ENCODE peak calls at places on chromosomes 13 and 19, in four cellular contexts. U, F, J and C are unnamed samples.

GRCh38 chr13:75368167-75368566 is 113.8 kb downstream of the TBC1D4 start:
- DNase-seq in F (no peak), J (no peak), U (no peak), C (no peak)

GRCh38 chr19:49913720-49914119 is 15.3 kb upstream of the ATF5 start:
- DNase-seq in J (no peak), F (no peak), U (no peak), C (no peak)

GRCh38 chr13:100513987-100514670 is 74.5 kb downstream of the GGACT start:
- DNase-seq in F (no peak), J (no peak), U (no peak), C (no peak)

GRCh38 chr19:17184381-17184841 is 30.7 kb upstream of the USE1 start:
- DNase-seq in J (no peak), U (no peak), F (no peak), C (no peak)

GRCh38 chr19:46731007-46731501 is 14.1 kb upstream of the PRKD2 start:
- DNase-seq in F (peak), U (no peak), J (no peak), C (no peak)

GRCh38 chr19:48543121-48543710 is 8.8 kb upstream of the SULT2B1 start:
- DNase-seq in F (no peak), J (no peak), U (no peak), C (no peak)

GRCh38 chr13:19158006-19158405 is 23.6 kb downstream of the TUBA3C start:
- DNase-seq in U (no peak), F (no peak), J (no peak), C (no peak)

GRCh38 chr19:31316201-31316951 is 32.9 kb downstream of the TSHZ3 start:
- DNase-seq in U (no peak), J (no peak), F (no peak), C (no peak)

GRCh38 chr13:41577437-41577836 is 120.1 kb downstream of the RGCC start:
- DNase-seq in U (no peak), J (no peak), F (no peak), C (no peak)

GRCh38 chr19:31449379-31449778 is 100.1 kb upstream of the TSHZ3 start:
- DNase-seq in J (no peak), F (no peak), U (no peak), C (no peak)

GRCh38 chr19:53808710-53809125 is 15.4 kb downstream of the NLRP12 start:
- DNase-seq in F (peak), U (no peak), J (peak), C (peak)

GRCh38 chr19:15468675-15469512 is 4.5 kb upstream of the RASAL3 start:
- DNase-seq in J (no peak), U (no peak), F (no peak), C (no peak)

GRCh38 chr19:13207237-13208130 is 57.3 kb downstream of the IER2 start:
- DNase-seq in J (no peak), U (no peak), F (no peak), C (no peak)

GRCh38 chr19:1040476-1041271 is 767 bp downstream of the ABCA7 start:
- DNase-seq in J (peak), F (peak), U (peak), C (peak)

GRCh38 chr13:36850790-36851438 is 31.9 kb downstream of the RFXAP start:
- DNase-seq in J (peak), F (no peak), U (no peak), C (peak)
- TF ChIP-seq CBFB in J (no peak), F (no peak), U (no peak), C (no peak)

DNA sequence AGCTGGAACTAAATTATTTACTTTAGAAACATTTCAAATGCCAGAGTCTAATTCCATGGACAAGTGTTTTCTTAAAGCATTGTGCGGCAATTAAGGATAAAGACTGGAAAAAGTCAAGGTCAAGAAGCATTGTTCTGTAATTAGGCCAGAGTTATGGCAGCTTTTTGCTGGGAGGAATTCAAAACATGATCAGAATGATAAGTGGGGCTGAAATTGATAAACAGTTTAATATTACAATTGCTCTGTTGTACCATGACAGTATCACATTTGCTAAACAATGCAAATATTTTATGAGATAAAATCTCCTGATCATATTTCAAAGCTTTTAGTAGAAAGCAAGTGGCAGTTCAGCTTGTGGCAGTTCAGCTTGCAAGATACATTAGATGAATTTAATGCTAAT is 513.7 kb downstream of the GPC6 start:
- DNase-seq in J (no peak), U (no peak), F (no peak), C (no peak)
- TF ChIP-seq NR2C2 in J (no peak), U (no peak), F (no peak), C (no peak)

GRCh38 chr19:5843295-5843927 is 3.9 kb upstream of the FUT6 start:
- DNase-seq in J (no peak), U (no peak), F (no peak), C (no peak)

GRCh38 chr19:5837768-5838364 is 1.6 kb downstream of the FUT6 start:
- DNase-seq in F (no peak), U (no peak), J (no peak), C (no peak)

GRCh38 chr19:5844456-5845433 is 5.2 kb upstream of the FUT6 start:
- DNase-seq in U (no peak), J (no peak), F (no peak), C (no peak)

GRCh38 chr19:5838437-5839311 is 828 bp downstream of the FUT6 start:
- DNase-seq in F (peak), J (no peak), U (no peak), C (no peak)

DNA sequence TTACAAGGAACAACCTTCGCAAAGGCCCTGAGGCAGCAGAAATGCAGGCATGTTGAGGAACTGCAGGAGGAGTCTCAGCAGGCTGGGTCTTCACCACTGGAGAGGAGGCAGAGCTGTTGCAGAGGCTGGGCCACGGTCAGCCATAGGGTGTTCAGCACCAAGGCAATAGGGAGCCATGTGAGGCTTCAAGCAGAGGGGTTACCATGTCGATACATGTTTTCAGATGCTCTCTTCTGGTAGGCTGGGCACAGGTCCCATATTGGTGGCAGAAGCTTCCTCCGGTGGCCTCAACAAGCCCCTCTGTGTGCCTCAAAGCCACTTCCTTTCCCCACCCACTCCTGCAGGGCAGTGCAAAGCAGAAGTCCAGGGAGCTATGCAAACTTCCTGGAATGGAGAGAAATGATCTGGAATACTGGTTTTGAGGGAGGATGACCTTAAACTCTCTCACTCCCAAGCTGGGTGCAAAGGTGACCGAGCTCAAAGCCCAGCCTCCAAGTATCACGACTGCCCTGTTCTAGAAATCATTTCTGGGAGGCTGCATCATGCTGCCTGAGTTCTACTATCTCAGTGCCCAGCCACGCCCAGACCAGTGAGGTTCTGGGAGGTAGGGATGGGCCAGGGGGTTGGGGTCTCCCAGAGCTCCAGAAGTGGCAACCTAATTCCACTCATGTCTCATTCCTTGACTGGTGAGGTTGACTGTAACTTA is at the start of gene FUT6:
- DNase-seq in F (no peak), U (no peak), J (peak), C (no peak)
- TF ChIP-seq CBFB in F (no peak), U (no peak), J (no peak), C (no peak)

DNA sequence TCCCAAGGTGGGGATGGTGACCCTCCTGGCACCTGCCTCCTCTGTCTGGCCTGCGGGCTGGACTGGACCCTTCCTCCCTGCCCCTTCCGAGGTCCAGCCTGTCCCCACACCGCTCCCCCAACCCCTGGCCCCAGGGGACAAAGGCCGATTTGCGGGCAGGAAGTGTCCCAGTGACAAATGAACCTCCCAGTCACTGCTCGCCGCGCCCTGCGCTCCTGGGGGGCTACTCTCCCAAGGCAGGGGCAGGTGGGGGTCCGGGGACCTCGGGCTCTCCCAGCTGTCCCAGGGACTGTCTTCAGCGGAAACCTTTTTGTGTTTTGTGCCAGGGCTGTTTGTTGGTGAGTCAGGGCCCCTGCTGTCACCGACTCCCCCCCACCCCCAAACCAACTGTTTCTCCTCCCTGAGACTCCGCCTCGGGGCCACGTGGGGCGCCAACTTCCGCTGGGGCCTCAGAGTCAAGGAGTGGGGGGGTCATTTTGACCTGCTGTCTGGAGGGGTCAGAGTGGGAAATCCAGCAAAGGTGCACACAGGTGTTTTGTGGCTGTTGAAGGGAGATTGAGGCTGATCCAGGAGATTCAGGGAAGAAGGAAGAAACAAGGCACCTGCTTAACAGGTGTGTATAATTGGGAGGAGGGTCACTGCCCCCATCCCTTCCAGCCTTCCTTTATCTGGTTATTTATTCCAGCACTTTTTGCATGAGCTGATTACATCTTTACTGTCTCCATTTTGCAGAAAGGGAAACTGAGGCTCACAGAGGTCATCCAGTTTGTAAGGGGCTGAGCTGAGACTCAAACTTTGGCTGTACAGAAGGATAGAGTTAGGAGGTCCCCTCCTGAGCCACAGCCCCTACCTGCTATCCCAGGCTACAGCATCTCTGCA is 831 bp downstream of the PGPEP1 start:
- DNase-seq in J (peak), F (peak), U (no peak), C (peak)
- TF ChIP-seq NR2C2 in J (peak), F (peak), U (no peak), C (no peak)

DNA sequence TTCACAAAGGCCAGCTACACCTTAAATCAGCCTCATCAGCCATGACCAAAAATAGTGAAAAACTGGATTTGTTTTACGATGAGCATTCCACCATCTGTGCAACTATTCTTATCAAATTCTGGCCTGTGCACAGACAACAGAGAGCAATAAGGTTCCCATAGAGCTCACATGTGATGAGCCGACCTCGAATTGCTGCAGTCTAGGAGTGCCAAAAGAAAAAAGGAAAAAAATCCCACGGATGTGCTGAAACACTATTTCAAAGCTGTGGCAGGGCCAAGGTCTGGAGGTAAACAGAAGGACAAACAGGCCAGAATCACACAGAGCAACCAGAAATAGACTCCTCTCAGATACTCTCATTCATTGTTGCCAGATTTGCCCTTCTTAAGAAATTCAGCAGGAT is 505.6 kb downstream of the EFNB2 start:
- DNase-seq in F (no peak), U (no peak), J (no peak), C (no peak)
- TF ChIP-seq CBFB in F (no peak), U (no peak), J (no peak), C (no peak)

DNA sequence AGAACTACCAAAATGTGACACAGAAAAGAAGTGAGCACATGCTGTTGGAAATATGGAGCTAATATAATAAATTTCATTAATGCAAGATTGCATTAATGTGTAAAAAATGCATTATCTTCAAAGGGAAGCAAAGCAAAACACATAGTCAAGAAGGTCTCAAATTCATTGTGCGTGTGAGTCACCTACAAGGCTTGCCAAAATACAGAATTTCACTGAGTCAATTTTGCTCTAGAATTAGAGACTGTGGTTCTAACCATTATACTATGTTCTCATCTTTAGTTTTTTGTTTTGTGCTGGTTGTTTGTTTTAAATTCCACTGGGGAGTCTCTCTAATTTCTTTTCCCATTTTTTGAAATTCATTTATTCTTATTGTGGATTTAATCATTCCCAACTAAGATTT is 149.8 kb upstream of the SLITRK1 start:
- DNase-seq in F (no peak), J (no peak), U (no peak), C (no peak)
- TF ChIP-seq NR2C2 in F (no peak), J (no peak), U (no peak), C (no peak)

GRCh38 chr13:22176968-22177545 is 506.2 kb downstream of the FGF9 start:
- DNase-seq in J (no peak), F (no peak), U (no peak), C (no peak)
- TF ChIP-seq CBFB in J (no peak), F (no peak), U (no peak), C (no peak)

DNA sequence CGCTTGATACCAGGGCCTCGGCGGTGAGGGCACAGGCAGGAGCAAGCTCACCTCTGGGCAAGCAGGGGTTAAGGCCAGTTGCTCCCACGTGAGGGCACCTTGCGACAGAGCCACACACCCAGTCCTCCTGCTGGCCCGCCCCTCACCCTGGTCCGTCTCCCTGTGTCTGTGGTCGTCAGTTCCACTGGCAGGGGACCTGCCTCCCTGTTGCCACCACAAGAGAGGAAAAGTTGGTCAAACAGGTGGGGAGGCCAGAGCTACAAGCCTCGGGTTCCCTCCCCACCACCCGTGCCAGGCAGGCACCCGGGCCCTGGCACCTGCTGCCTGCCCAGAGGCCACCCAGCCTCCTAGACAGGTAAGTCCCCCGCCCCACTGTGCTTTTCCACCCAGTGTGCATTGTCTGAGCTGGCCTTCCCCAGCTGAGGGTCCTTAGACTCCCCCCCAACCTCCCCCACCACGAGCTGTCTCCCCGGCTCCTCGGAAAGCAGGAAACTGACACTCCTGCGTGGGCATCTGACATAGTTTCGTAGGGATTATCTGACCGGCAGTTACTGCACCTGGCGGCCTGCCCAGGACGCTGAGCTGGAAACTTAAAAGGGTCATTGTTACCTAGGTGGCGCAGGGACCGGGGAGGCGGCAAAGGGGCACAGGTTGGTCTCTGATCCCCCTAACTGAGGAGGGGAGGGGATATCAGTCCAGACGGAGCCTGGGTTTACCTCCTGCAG is at the start of gene TJP3:
- DNase-seq in F (no peak), U (no peak), J (peak), C (no peak)
- TF ChIP-seq NR2C2 in F (no peak), U (no peak), J (no peak), C (no peak)

GRCh38 chr13:27919299-27919933 is 384 bp upstream of the PDX1 start:
- DNase-seq in F (peak), U (no peak), J (peak), C (no peak)

GRCh38 chr13:27918041-27918917 is 1.5 kb upstream of the PDX1 start:
- DNase-seq in J (no peak), F (no peak), U (no peak), C (peak)

GRCh38 chr13:27915301-27916207 is 4.2 kb upstream of the PDX1 start:
- DNase-seq in F (no peak), U (no peak), J (no peak), C (no peak)

GRCh38 chr13:27918918-27919255 is 913 bp upstream of the PDX1 start:
- DNase-seq in J (no peak), F (no peak), U (no peak), C (peak)

GRCh38 chr13:27917121-27917947 is 2.5 kb upstream of the PDX1 start:
- DNase-seq in U (no peak), F (no peak), J (no peak), C (peak)
- TF ChIP-seq CBFB in U (no peak), F (no peak), J (no peak), C (no peak)

GRCh38 chr19:38898788-38899446 is 501 bp downstream of the SIRT2 start:
- DNase-seq in J (no peak), U (no peak), F (no peak), C (no peak)

GRCh38 chr19:38901683-38902082 is 1.9 kb downstream of the NFKBIB start:
- DNase-seq in U (no peak), J (no peak), F (no peak), C (no peak)

GRCh38 chr19:38899447-38900219 is at the start of the genes NFKBIB and SIRT2:
- DNase-seq in J (peak), F (peak), U (peak), C (peak)

GRCh38 chr19:38900220-38900629 is 456 bp downstream of the NFKBIB start:
- DNase-seq in J (no peak), F (no peak), U (no peak), C (no peak)

DNA sequence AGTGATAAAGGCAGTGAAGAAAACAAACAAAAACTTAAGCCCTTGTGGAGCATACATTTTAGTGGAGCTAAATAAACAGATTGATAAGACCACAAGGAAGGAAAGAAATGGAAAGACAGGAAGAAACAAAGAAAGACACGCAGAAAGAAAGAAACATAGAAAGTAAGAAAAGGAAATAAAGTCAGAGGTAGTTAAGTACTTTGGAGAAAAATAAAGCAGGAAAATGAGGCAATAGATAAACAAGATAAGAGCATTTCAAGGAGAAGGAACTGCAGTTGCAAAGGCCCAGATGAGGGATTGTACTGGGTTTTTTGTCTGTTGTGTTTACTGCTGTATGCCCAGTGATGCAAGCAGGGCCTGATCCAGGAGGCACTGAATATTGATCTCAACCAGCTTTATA is 1.0 kb downstream of the NFKBIB start:
- DNase-seq in U (no peak), J (no peak), F (no peak), C (no peak)
- TF ChIP-seq NR2C2 in U (no peak), J (no peak), F (no peak), C (no peak)